ENCODE peak calls at places on chromosomes 2 and 18, in six cellular contexts. S, U, Y, H, E and K are unnamed samples.

GRCh38 chr18:32326450-32327309 is 136.8 kb downstream of the MEP1B start:
- DNase-seq in H (no peak), S (no peak), E (no peak), U (no peak), Y (no peak), K (no peak)

GRCh38 chr2:166417669-166418068 is 41.9 kb upstream of the SCN9A start:
- DNase-seq in U (peak; percentile 8), E (no peak), Y (peak; percentile 60), H (peak; percentile 71), S (peak; percentile 56), K (peak; percentile 53)

GRCh38 chr2:131027566-131028528 is 65.4 kb downstream of the FAM168B start:
- DNase-seq in E (no peak), H (no peak), S (no peak), Y (no peak), U (no peak), K (no peak)

GRCh38 chr18:50806208-50806616 is 13.6 kb downstream of the MRO start:
- DNase-seq in S (no peak), E (no peak), Y (no peak), H (no peak), U (peak; percentile 92), K (peak; percentile 55)

GRCh38 chr18:22601481-22601880 is 183.8 kb upstream of the CTAGE1 start:
- DNase-seq in S (no peak), Y (peak; percentile 52), U (no peak), H (no peak), E (no peak), K (no peak)

GRCh38 chr2:13522917-13523821 is 806.4 kb downstream of the TRIB2 start:
- DNase-seq in H (peak; percentile 45), Y (no peak), S (peak; percentile 89), U (peak; percentile 94), E (no peak), K (no peak)

GRCh38 chr18:51009071-51009470 is 20.9 kb upstream of the SMAD4 start:
- DNase-seq in S (peak; percentile 77), H (peak; percentile 12), E (no peak), U (no peak), Y (peak; percentile 44), K (no peak)

GRCh38 chr2:228938629-228939028 is 332.5 kb downstream of the PID1 start:
- DNase-seq in E (no peak), H (no peak), U (no peak), Y (peak; percentile 58), S (peak; percentile 1), K (no peak)

GRCh38 chr18:21743166-21743831 is 2.7 kb downstream of the MIB1 start:
- DNase-seq in H (no peak), S (no peak), E (no peak), U (no peak), Y (no peak), K (no peak)

GRCh38 chr18:32318581-32318980 is 128.7 kb downstream of the MEP1B start:
- DNase-seq in S (no peak), H (no peak), U (no peak), Y (no peak), E (no peak), K (no peak)

GRCh38 chr2:237702439-237703397 is 75.3 kb downstream of the LRRFIP1 start:
- DNase-seq in Y (peak; percentile 72), E (no peak), U (peak; percentile 49), S (no peak), H (peak; percentile 55), K (peak; percentile 68)

GRCh38 chr2:100237046-100237615 is 85.2 kb downstream of the LONRF2 start:
- DNase-seq in U (no peak), S (no peak), Y (no peak), H (no peak), E (no peak), K (no peak)

GRCh38 chr18:67517224-67517765 is 775 bp upstream of the DSEL start:
- DNase-seq in H (peak; percentile 20), Y (peak; percentile 26), S (no peak), E (no peak), U (peak; percentile 22), K (peak; percentile 27)

GRCh38 chr2:40282428-40282827 is 169.5 kb downstream of the SLC8A1 start:
- DNase-seq in S (no peak), Y (peak; percentile 50), H (peak; percentile 37), U (no peak), E (no peak), K (no peak)

GRCh38 chr18:38751897-38752296 is 1186.3 kb upstream of the CELF4 start:
- DNase-seq in S (peak; percentile 68), H (no peak), E (no peak), U (no peak), Y (no peak), K (peak; percentile 4)

GRCh38 chr2:189580267-189580661 is 322 bp downstream of the SLC40A1 start:
- DNase-seq in U (peak; percentile 28), H (no peak), E (no peak), Y (peak; percentile 12), S (no peak), K (peak; percentile 70)

GRCh38 chr18:50051288-50051687 is 143.7 kb downstream of the MYO5B start:
- DNase-seq in E (no peak), U (peak; percentile 8), Y (peak; percentile 1), H (peak; percentile 9), S (peak; percentile 38), K (no peak)

GRCh38 chr2:235530735-235531134 is 36.9 kb downstream of the AGAP1 start:
- DNase-seq in S (no peak), U (no peak), Y (no peak), E (no peak), H (no peak), K (no peak)

GRCh38 chr2:56230171-56230570 is 46.4 kb downstream of the CCDC85A start:
- DNase-seq in U (no peak), E (no peak), S (peak; percentile 37), Y (peak; percentile 75), H (peak; percentile 82), K (no peak)

GRCh38 chr2:46695283-46695682 is 215.9 kb downstream of the TMEM247 start:
- DNase-seq in S (peak; percentile 72), E (no peak), H (peak; percentile 21), Y (no peak), U (peak; percentile 35), K (no peak)

GRCh38 chr2:112805542-112805941 is 21.2 kb upstream of the IL1A start:
- DNase-seq in H (no peak), E (no peak), S (peak; percentile 98), Y (no peak), U (no peak), K (no peak)

GRCh38 chr2:150256746-150257145 is 230.7 kb downstream of the RND3 start:
- DNase-seq in Y (no peak), S (no peak), H (no peak), E (no peak), U (no peak), K (no peak)

GRCh38 chr2:30665761-30666306 is 141.4 kb downstream of the CAPN13 start:
- DNase-seq in Y (no peak), E (no peak), H (no peak), S (no peak), U (no peak), K (no peak)

GRCh38 chr2:127143851-127144782 is 37.2 kb upstream of the BIN1 start:
- DNase-seq in S (peak; percentile 13), Y (peak; percentile 68), E (no peak), H (peak; percentile 32), U (no peak), K (no peak)

GRCh38 chr18:22739243-22739642 is 193.9 kb upstream of the RBBP8 start:
- DNase-seq in Y (no peak), E (no peak), S (no peak), U (no peak), H (no peak), K (no peak)

GRCh38 chr18:58995663-58996062 is 131.0 kb downstream of the ZNF532 start:
- DNase-seq in S (no peak), E (no peak), Y (no peak), H (no peak), U (no peak), K (no peak)

GRCh38 chr2:6845903-6846302 is 19.8 kb downstream of the CMPK2 start:
- DNase-seq in H (no peak), U (no peak), E (no peak), S (no peak), Y (no peak), K (no peak)

GRCh38 chr2:174964404-174964803 is 40.8 kb downstream of the CHN1 start:
- DNase-seq in S (no peak), H (no peak), Y (no peak), E (no peak), U (no peak), K (peak; percentile 37)

GRCh38 chr2:162072976-162073775 is 839 bp downstream of the DPP4 start:
- DNase-seq in S (no peak), E (no peak), Y (peak; percentile 28), H (peak; percentile 38), U (no peak), K (no peak)

GRCh38 chr2:122866095-122866494 is 1110.6 kb downstream of the TSN start:
- DNase-seq in H (no peak), S (no peak), U (no peak), Y (no peak), E (no peak), K (no peak)